ENCODE peak calls at places on chromosomes 7 and 10, in four cellular contexts. V, L, P and S are unnamed samples. For H3K9me3, the result is how much of the 10 kb centered on the place peaks cover.

GRCh38 chr10:103448751-103449150 is 3.4 kb downstream of the CALHM2 start:
- DNase-seq in V (peak), L (no peak), P (no peak), S (peak)

GRCh38 chr10:36109399-36110023 is 467.4 kb upstream of the FZD8 start:
- DNase-seq in L (no peak), P (no peak), V (no peak), S (no peak)

GRCh38 chr10:94194256-94194655 is 168.5 kb downstream of the NOC3L start:
- DNase-seq in V (no peak), P (no peak), L (no peak), S (no peak)

GRCh38 chr10:30811665-30812017 is 182.1 kb upstream of the LYZL2 start:
- DNase-seq in V (no peak), L (no peak), P (no peak), S (no peak)

GRCh38 chr10:84997870-84998269 is 669.5 kb downstream of the CCSER2 start:
- DNase-seq in V (no peak), P (no peak), L (no peak), S (no peak)

GRCh38 chr7:43112941-43113621 is 634 bp downstream of the HECW1 start:
- DNase-seq in V (peak), L (no peak), P (no peak), S (no peak)

GRCh38 chr10:31101123-31101522 is 69.5 kb upstream of the ZNF438 start:
- DNase-seq in P (peak), V (no peak), L (no peak), S (peak)

GRCh38 chr10:131849591-131850489 is 51.0 kb upstream of the PPP2R2D start:
- DNase-seq in L (peak), V (no peak), P (no peak), S (peak)

GRCh38 chr10:125035136-125035535 is 93.2 kb downstream of the ZRANB1 start:
- DNase-seq in V (no peak), L (no peak), P (no peak), S (no peak)

GRCh38 chr10:83961620-83962019 is 177.7 kb upstream of the GHITM start:
- DNase-seq in P (no peak), V (no peak), L (no peak), S (no peak)

GRCh38 chr7:104005197-104005596 is 15.7 kb upstream of the RELN start:
- DNase-seq in V (no peak), L (no peak), P (no peak), S (no peak)

GRCh38 chr10:3452234-3452633 is 279.7 kb upstream of the PITRM1 start:
- DNase-seq in V (no peak), P (no peak), L (no peak), S (no peak)

GRCh38 chr7:87231715-87232114 is 12.2 kb upstream of the TMEM243 start:
- DNase-seq in V (no peak), P (no peak), L (no peak), S (no peak)

GRCh38 chr10:115566867-115567266 is 473.7 kb downstream of the ATRNL1 start:
- DNase-seq in V (no peak), L (no peak), P (no peak), S (no peak)

GRCh38 chr10:99540673-99541531 is 8.2 kb downstream of the NKX2-3 start:
- DNase-seq in V (no peak), L (no peak), P (no peak), S (no peak)

GRCh38 chr7:38448076-38448475 is 174.6 kb upstream of the TARP start:
- DNase-seq in V (no peak), P (no peak), L (no peak), S (no peak)

GRCh38 chr7:6164491-6164890 is 107.9 kb downstream of the CYTH3 start:
- DNase-seq in L (no peak), V (peak), P (no peak), S (no peak)

GRCh38 chr10:30973737-30974136 is 57.9 kb downstream of the ZNF438 start:
- DNase-seq in P (no peak), L (no peak), V (no peak), S (no peak)

GRCh38 chr10:29699621-29700020 is 64.8 kb upstream of the SVIL start:
- DNase-seq in V (no peak), L (no peak), P (no peak), S (no peak)

GRCh38 chr10:128064615-128065580 is 61.3 kb downstream of the MKI67 start:
- DNase-seq in P (peak), V (peak), L (peak), S (peak)

GRCh38 chr10:79137826-79138225 is 69.1 kb downstream of the ZMIZ1 start:
- DNase-seq in V (peak), P (peak), L (no peak), S (peak)

GRCh38 chr10:44426247-44427034 is 41.5 kb upstream of the CXCL12 start:
- DNase-seq in V (no peak), L (no peak), P (no peak), S (no peak)

GRCh38 chr10:99125879-99126278 is 109.8 kb downstream of the HPSE2 start:
- DNase-seq in P (no peak), V (no peak), L (no peak), S (no peak)

GRCh38 chr7:149604521-149604920 is 106.9 kb upstream of the ZNF746 start:
- DNase-seq in P (no peak), V (no peak), L (no peak), S (no peak)

GRCh38 chr7:124276005-124276606 is 243.2 kb upstream of the TMEM229A start:
- DNase-seq in V (no peak), P (peak), L (no peak), S (no peak)

GRCh38 chr10:130924138-130924819 is 387.2 kb downstream of the TCERG1L start:
- DNase-seq in P (peak), V (no peak), L (no peak), S (no peak)

GRCh38 chr7:8357536-8357935 is 75.9 kb upstream of the NXPH1 start:
- DNase-seq in L (no peak), P (no peak), V (no peak), S (no peak)

DNA sequence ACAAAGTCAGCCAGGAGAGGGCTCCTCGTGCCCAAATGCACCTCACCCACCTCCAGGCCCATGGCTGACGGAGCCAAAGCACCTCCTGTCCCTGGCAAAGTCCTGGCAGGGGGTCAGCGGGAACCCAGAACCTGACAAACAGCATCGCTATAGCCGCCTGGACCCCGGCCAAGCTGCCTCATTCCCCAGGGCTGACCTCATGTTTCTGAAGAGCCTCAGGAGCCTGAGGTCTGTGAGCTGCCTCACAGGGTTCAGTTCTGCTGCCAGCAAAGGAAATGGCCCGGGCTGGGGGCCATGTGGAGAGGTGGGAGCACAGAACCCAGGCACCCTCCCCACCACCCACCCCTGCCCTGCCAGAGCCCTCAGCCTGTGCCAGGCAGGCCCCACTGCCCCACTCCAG is 4.2 kb upstream of the NANOS1 start:
- DNase-seq in L (no peak), V (peak), P (no peak), S (peak)
- H3K27ac ChIP-seq in L (peak), V (peak), P (no peak), S (peak)

GRCh38 chr7:2645274-2645868 is 13.6 kb downstream of the TTYH3 start:
- DNase-seq in P (peak), L (no peak), V (no peak), S (peak)

GRCh38 chr7:2646336-2646679 is 14.5 kb downstream of the TTYH3 start:
- DNase-seq in V (no peak), L (no peak), P (no peak), S (peak)

GRCh38 chr7:2644514-2645273 is 12.9 kb downstream of the TTYH3 start:
- DNase-seq in L (no peak), V (no peak), P (no peak), S (peak)

GRCh38 chr7:2647594-2648172 is 15.9 kb downstream of the TTYH3 start:
- DNase-seq in L (no peak), V (no peak), P (no peak), S (no peak)

GRCh38 chr7:2646680-2647571 is 15.1 kb downstream of the TTYH3 start:
- DNase-seq in L (no peak), V (no peak), P (no peak), S (no peak)
- H3K4me3 ChIP-seq in L (no peak), V (no peak), P (no peak), S (no peak)

GRCh38 chr10:129760003-129760315 is 204.1 kb downstream of the EBF3 start:
- DNase-seq in V (no peak), L (peak), P (peak), S (no peak)
- H3K9me3 ChIP-seq in V (under half), L (under half), P (under half), S (under half)

GRCh38 chr7:139099181-139099947 is 10.2 kb downstream of the ZC3HAV1 start:
- DNase-seq in P (no peak), V (no peak), L (no peak), S (no peak)
- H3K27ac ChIP-seq in P (peak), V (no peak), L (no peak), S (no peak)